ENCODE peak calls at places on chromosomes 6 and 20, in ten cellular contexts. B, H, Z, I, X, V, W, Q, C and P are unnamed samples.

GRCh38 chr6:29456971-29457370 is at the start of the genes OR11A1 and OR2H1:
- DNase-seq in H (no peak), Q (no peak), X (no peak), W (no peak), I (no peak), C (no peak), V (no peak), Z (no peak), B (no peak), P (no peak)

GRCh38 chr6:118677193-118677592 is 25.8 kb upstream of the CEP85L start:
- DNase-seq in C (no peak), W (no peak), H (no peak), I (no peak), Q (no peak), V (no peak), B (no peak), X (no peak), Z (no peak), P (no peak)

GRCh38 chr20:63538204-63539091 is 1.3 kb upstream of the PTK6 start:
- DNase-seq in Q (peak; percentile 46), C (no peak), W (peak; percentile 95), V (no peak), X (no peak), I (no peak), B (peak; percentile 92), Z (peak; percentile 38), H (no peak), P (no peak)

GRCh38 chr6:144746902-144747469 is 461.9 kb downstream of the UTRN start:
- DNase-seq in Q (no peak), C (no peak), I (no peak), Z (no peak), W (no peak), X (no peak), V (no peak), B (no peak), H (no peak), P (no peak)

GRCh38 chr20:8724884-8725283 is 344.0 kb upstream of the PLCB4 start:
- DNase-seq in W (no peak), Z (no peak), Q (no peak), H (no peak), B (no peak), I (no peak), C (no peak), V (no peak), X (no peak), P (no peak)

GRCh38 chr6:65707134-65707826 is at the start of gene EYS:
- DNase-seq in C (no peak), Q (no peak), V (no peak), I (no peak), Z (no peak), W (no peak), X (no peak), H (no peak), B (no peak), P (no peak)

GRCh38 chr6:12238191-12238590 is 52.0 kb upstream of the EDN1 start:
- DNase-seq in I (no peak), V (no peak), W (no peak), Z (no peak), Q (peak; percentile 7), C (no peak), X (no peak), H (no peak), B (no peak), P (no peak)

GRCh38 chr6:14758421-14759043 is 487.3 kb upstream of the JARID2 start:
- DNase-seq in X (no peak), Z (peak; percentile 78), H (no peak), V (no peak), C (no peak), W (peak; percentile 34), B (peak; percentile 72), Q (peak; percentile 51), I (no peak), P (no peak)

GRCh38 chr6:119446623-119447008 is 97.1 kb upstream of the MAN1A1 start:
- DNase-seq in X (peak; percentile 42), V (peak; percentile 78), H (no peak), C (no peak), Z (peak; percentile 57), I (no peak), B (peak; percentile 16), W (peak; percentile 77), Q (peak; percentile 82), P (no peak)

GRCh38 chr6:53573299-53573698 is 28.4 kb upstream of the GCLC start:
- DNase-seq in H (no peak), X (no peak), C (no peak), V (no peak), Z (no peak), B (no peak), I (no peak), Q (no peak), W (no peak), P (no peak)

GRCh38 chr6:160900031-160900430 is 91.5 kb upstream of the MAP3K4 start:
- DNase-seq in W (no peak), B (no peak), H (no peak), C (no peak), V (no peak), I (no peak), Z (no peak), Q (no peak), X (no peak), P (no peak)

GRCh38 chr6:43070028-43070632 is 6.0 kb upstream of the PTK7 start:
- DNase-seq in B (no peak), X (no peak), W (no peak), H (peak; percentile 49), Q (peak; percentile 78), I (no peak), C (peak; percentile 48), Z (peak; percentile 65), V (peak; percentile 44), P (no peak)

GRCh38 chr6:80742481-80742880 is 636.0 kb downstream of the BCKDHB start:
- DNase-seq in I (no peak), H (peak; percentile 35), V (peak; percentile 27), W (no peak), B (no peak), Q (peak; percentile 64), Z (peak; percentile 47), X (no peak), C (no peak), P (no peak)

GRCh38 chr20:57582432-57583288 is 21.8 kb downstream of the PCK1 start:
- DNase-seq in Z (no peak), Q (peak; percentile 6), C (no peak), I (no peak), V (no peak), B (no peak), H (no peak), X (peak; percentile 8), W (no peak), P (no peak)

GRCh38 chr20:60695223-60695622 is 556.8 kb upstream of the CDH4 start:
- DNase-seq in X (peak; percentile 71), C (no peak), W (no peak), B (no peak), V (peak; percentile 76), H (no peak), Q (peak; percentile 98), Z (peak; percentile 54), I (no peak), P (no peak)

DNA sequence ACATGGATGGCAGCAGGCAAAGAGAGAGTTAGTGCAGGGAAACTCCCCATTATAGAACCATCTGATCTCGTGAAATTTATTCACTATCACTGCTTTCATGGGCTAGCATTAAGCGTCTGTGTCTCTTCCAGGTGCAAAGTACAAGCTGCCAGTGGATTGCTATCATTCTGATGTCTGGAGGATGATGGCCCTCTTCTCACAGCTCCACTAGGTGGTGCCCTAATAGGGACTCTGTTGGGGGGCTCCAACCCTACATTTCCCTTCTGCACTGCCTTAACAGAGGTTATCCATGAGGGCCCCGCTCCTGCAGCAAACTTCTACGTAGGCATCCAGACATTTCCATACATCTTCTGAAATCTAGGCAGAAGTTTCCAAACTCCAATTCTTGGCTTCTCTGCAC is 347.8 kb upstream of the HS3ST5 start:
- DNase-seq in I (no peak), W (no peak), Z (no peak), C (no peak), B (no peak), Q (no peak), V (no peak), X (no peak), H (no peak), P (no peak)
- TF ChIP-seq CTCF in I (no peak), W (no peak), Z (no peak), C (no peak), B (no peak), Q (no peak), V (no peak), X (no peak), H (peak; percentile 22), P (no peak)

DNA sequence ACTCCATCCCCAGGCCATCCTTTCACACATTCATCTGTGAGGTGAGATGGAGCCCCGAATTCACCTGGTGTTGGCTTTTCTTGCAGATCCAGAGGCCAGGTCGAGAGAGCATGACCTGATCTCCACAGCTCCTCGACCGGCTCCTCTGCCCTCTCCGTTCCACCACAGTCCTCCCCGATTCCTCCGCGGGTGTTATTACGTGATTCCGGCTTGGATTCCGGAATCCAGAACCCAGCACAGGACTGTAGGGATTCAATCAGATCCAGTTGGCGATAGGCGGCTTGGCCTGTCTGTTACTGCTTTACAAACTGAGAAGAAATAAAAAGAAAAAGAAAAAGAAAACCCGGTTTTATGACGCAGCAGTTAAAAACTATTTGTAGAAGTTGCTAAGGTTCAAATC is 222.7 kb downstream of the EYA2 start:
- DNase-seq in V (no peak), B (peak; percentile 24), I (no peak), X (no peak), Q (no peak), H (no peak), Z (no peak), C (no peak), W (no peak), P (no peak)
- TF ChIP-seq CTCF in V (no peak), B (no peak), I (no peak), X (no peak), Q (no peak), H (no peak), Z (no peak), C (no peak), W (no peak), P (no peak)

DNA sequence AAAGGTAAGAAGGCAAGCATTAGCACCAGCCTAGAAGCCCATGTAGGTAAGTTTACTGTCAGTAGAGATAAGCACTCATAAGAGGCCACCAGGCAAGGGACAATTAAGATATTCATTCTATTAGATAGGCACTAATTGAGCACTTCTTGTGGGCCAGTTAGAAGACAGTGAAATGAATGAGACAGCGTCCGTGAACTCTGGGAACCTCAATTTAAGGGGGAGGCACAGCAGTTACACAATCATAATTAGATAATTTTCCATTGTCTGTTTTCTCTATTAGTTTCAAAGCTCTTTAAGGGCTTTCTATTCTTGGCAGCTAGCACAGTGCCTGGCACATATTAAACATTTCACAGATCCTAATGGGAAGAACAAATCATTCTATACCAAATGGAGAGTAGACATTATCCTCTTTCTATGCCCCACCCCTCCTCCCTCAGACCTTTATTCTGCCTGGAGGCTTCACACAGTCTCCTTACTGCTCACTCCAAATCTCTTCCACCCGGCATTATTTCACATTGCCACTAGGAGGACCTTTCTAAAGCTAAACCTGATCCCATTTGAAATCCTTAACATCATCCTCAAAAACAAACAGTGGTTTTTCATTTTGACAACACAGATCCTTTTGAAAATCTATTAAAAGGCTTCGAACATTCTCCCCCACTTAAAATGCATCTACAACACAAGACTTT is 529.6 kb downstream of the ADGRB3 start:
- DNase-seq in Z (peak; percentile 17), X (no peak), V (no peak), H (no peak), B (no peak), I (no peak), W (no peak), Q (no peak), C (no peak), P (no peak)
- TF ChIP-seq CTCF in Z (peak; percentile 21), X (peak; percentile 20), V (no peak), H (no peak), B (no peak), I (no peak), W (no peak), Q (no peak), C (peak; percentile 41), P (peak; percentile 46)

GRCh38 chr6:89368107-89368506 is 15.6 kb upstream of the UBE2J1 start:
- DNase-seq in Z (peak; percentile 68), C (peak; percentile 66), V (no peak), I (peak; percentile 45), B (no peak), X (no peak), Q (peak; percentile 62), W (peak; percentile 84), H (no peak), P (peak; percentile 29)
- TF ChIP-seq CTCF in Z (peak; percentile 74), C (peak; percentile 81), V (peak; percentile 82), I (peak; percentile 92), B (peak; percentile 43), X (peak; percentile 84), Q (peak; percentile 90), W (peak; percentile 62), H (peak; percentile 87), P (peak; percentile 83)